ENCODE peak calls at places on chromosomes 12 and 14, in four cellular contexts. I is activated CD4-positive, alpha-beta T cell treated with anti-CD3 and anti-CD28 coated beads, Interleukin-2, amount 10 ng/mL, durations not matched to agents 7 days and 5 days; H is progenitor cell of endocrine pancreas; D is DMS79. Z is an unnamed sample.

GRCh38 chr12:48583728-48584127 is 13.9 kb upstream of the LALBA start:
- DNase-seq in I (no peak), H (no peak), D (no peak), Z (no peak)

GRCh38 chr14:94681300-94682060 is 69.3 kb downstream of the SERPINA3 start:
- DNase-seq in I (peak), H (no peak), D (no peak), Z (no peak)

GRCh38 chr12:94289551-94290312 is 141.4 kb downstream of the PLXNC1 start:
- DNase-seq in I (no peak), H (no peak), D (peak), Z (no peak)

GRCh38 chr12:80714055-80714454 is 2.7 kb upstream of the MYF5 start:
- DNase-seq in I (no peak), H (no peak), D (no peak), Z (no peak)

GRCh38 chr12:100360450-100360849 is 3.6 kb downstream of the SLC17A8 start:
- DNase-seq in I (no peak), H (no peak), D (no peak), Z (no peak)

GRCh38 chr12:124179936-124180605 is 114.8 kb upstream of the RFLNA start:
- DNase-seq in I (no peak), H (no peak), D (no peak), Z (no peak)

GRCh38 chr12:40152783-40153383 is 47.0 kb upstream of the SLC2A13 start:
- DNase-seq in I (peak), H (peak), D (no peak), Z (peak)

GRCh38 chr12:7242176-7243101 is 53.0 kb downstream of the PEX5 start:
- DNase-seq in I (no peak), H (no peak), D (no peak), Z (no peak)

GRCh38 chr12:64010069-64010686 is 165.7 kb downstream of the SRGAP1 start:
- DNase-seq in I (no peak), H (no peak), D (no peak), Z (no peak)

GRCh38 chr14:20391505-20391904 is 21.8 kb downstream of the TEP1 start:
- DNase-seq in I (no peak), H (no peak), D (no peak), Z (no peak)

GRCh38 chr12:121648458-121649028 is 20.9 kb downstream of the MORN3 start:
- DNase-seq in I (no peak), H (no peak), D (no peak), Z (no peak)

GRCh38 chr12:109093022-109093918 is at the start of gene ALKBH2:
- DNase-seq in I (peak), H (peak), D (peak), Z (peak)

GRCh38 chr12:103928736-103929050 is 1.5 kb upstream of the HSP90B1 start:
- DNase-seq in I (peak), H (no peak), D (no peak), Z (peak)

GRCh38 chr12:252634-253033 is 10.0 kb downstream of the SLC6A13 start:
- DNase-seq in I (no peak), H (peak), D (no peak), Z (no peak)

GRCh38 chr14:104314251-104314941 is 176.0 kb downstream of the KIF26A start:
- DNase-seq in I (no peak), H (no peak), D (no peak), Z (no peak)

GRCh38 chr12:75977952-75978671 is 53.5 kb downstream of the PHLDA1 start:
- DNase-seq in I (peak), H (no peak), D (no peak), Z (peak)

GRCh38 chr12:58148405-58148804 is 207.0 kb downstream of the ATP23 start:
- DNase-seq in I (no peak), H (no peak), D (no peak), Z (no peak)

GRCh38 chr12:57837779-57838562 is 8.6 kb downstream of the CTDSP2 start:
- DNase-seq in I (peak), H (no peak), D (peak), Z (no peak)

GRCh38 chr14:90612801-90613200 is 203.4 kb downstream of the TTC7B start:
- DNase-seq in I (no peak), H (no peak), D (no peak), Z (no peak)

GRCh38 chr14:65318636-65319506 is 93.7 kb upstream of the FUT8 start:
- DNase-seq in I (no peak), H (no peak), D (no peak), Z (no peak)

GRCh38 chr12:50542448-50542847 is 37.7 kb downstream of the DIP2B start:
- DNase-seq in I (no peak), H (no peak), D (no peak), Z (peak)